ENCODE peak calls at places on chromosomes 2 and 18, in five cellular contexts. O is uterus, W is cardiac muscle cell, Y is aorta, A is A549. D is an unnamed sample. For H3K4me1, the result is how much of the 10 kb centered on the place peaks cover.

GRCh38 chr18:75844102-75844604 is 416.6 kb upstream of the SMIM21 start:
- DNase-seq in A (no peak), O (no peak), Y (no peak), W (no peak), D (no peak)

GRCh38 chr18:48842259-48843061 is 108.3 kb downstream of the SMAD7 start:
- DNase-seq in W (peak), O (peak), A (no peak), Y (peak), D (peak)

GRCh38 chr2:241051578-241052487 is 50.3 kb downstream of the MTERF4 start:
- DNase-seq in O (no peak), W (no peak), Y (peak), A (no peak), D (no peak)

GRCh38 chr2:236376566-236377244 is 112.5 kb upstream of the ASB18 start:
- DNase-seq in Y (no peak), W (no peak), A (no peak), O (no peak), D (no peak)

GRCh38 chr2:219171231-219171651 is 1.4 kb upstream of the SLC23A3 start:
- DNase-seq in O (peak), A (peak), Y (no peak), W (peak), D (peak)

GRCh38 chr2:143732931-143733330 is 603.7 kb downstream of the ARHGAP15 start:
- DNase-seq in A (no peak), O (no peak), W (no peak), Y (no peak), D (no peak)

GRCh38 chr2:39516347-39517101 is 79.4 kb upstream of the MAP4K3 start:
- DNase-seq in A (no peak), Y (no peak), O (peak), W (no peak), D (no peak)

GRCh38 chr2:54947596-54948519 is 102.4 kb downstream of the RTN4 start:
- DNase-seq in W (no peak), O (no peak), Y (no peak), A (no peak), D (no peak)

GRCh38 chr2:160417745-160418397 is 75.7 kb downstream of the RBMS1 start:
- DNase-seq in O (no peak), A (peak), W (no peak), Y (no peak), D (peak)

GRCh38 chr2:24080721-24081120 is 3.9 kb downstream of the TP53I3 start:
- DNase-seq in Y (no peak), W (no peak), O (no peak), A (no peak), D (no peak)

GRCh38 chr2:152548996-152549395 is 168.3 kb downstream of the PRPF40A start:
- DNase-seq in Y (no peak), O (no peak), W (no peak), A (no peak), D (no peak)

GRCh38 chr2:12979066-12979465 is 262.3 kb downstream of the TRIB2 start:
- DNase-seq in A (no peak), W (no peak), O (no peak), Y (no peak), D (no peak)

GRCh38 chr2:78686754-78687153 is 338.7 kb upstream of the REG3G start:
- DNase-seq in A (no peak), Y (no peak), W (no peak), O (no peak), D (no peak)

GRCh38 chr2:145277922-145278321 is 758.0 kb upstream of the ZEB2 start:
- DNase-seq in Y (no peak), O (no peak), A (no peak), W (no peak), D (no peak)

GRCh38 chr18:12307871-12308385 is at the start of gene TUBB6:
- DNase-seq in A (peak), O (peak), Y (peak), W (peak), D (no peak)

GRCh38 chr2:110115291-110116032 is at the start of gene MALL:
- DNase-seq in O (no peak), A (peak), W (peak), Y (no peak), D (no peak)

GRCh38 chr18:64330161-64330560 is 181.3 kb upstream of the LINC00305 start:
- DNase-seq in A (peak), W (peak), O (no peak), Y (no peak), D (no peak)

GRCh38 chr18:30527226-30527625 is 515.3 kb downstream of the DSC3 start:
- DNase-seq in Y (no peak), O (no peak), W (peak), A (no peak), D (no peak)

GRCh38 chr2:195495966-195496365 is 161.1 kb upstream of the SLC39A10 start:
- DNase-seq in O (no peak), A (no peak), W (no peak), Y (no peak), D (no peak)

GRCh38 chr2:240250985-240251847 is 110.8 kb upstream of the OTOS start:
- DNase-seq in O (peak), A (peak), Y (peak), W (no peak), D (no peak)

GRCh38 chr2:220219371-220219770 is 591.9 kb downstream of the SLC4A3 start:
- DNase-seq in O (no peak), Y (no peak), W (no peak), A (no peak), D (no peak)

GRCh38 chr2:10530607-10531239 is 82.6 kb upstream of the ODC1 start:
- DNase-seq in Y (no peak), A (no peak), O (no peak), W (no peak), D (no peak)

GRCh38 chr2:97693476-97693875 is 19.9 kb upstream of the ZAP70 start:
- DNase-seq in Y (no peak), O (no peak), W (no peak), A (no peak), D (no peak)

GRCh38 chr2:5540856-5541255 is 151.3 kb upstream of the SOX11 start:
- DNase-seq in A (no peak), O (no peak), W (no peak), Y (no peak), D (no peak)

GRCh38 chr2:71064754-71065621 is 3.5 kb upstream of the NAGK start:
- DNase-seq in W (no peak), Y (no peak), O (no peak), A (no peak), D (no peak)
- H3K4me1 ChIP-seq in W (under half), Y (under half), O (under half), A (under half), D (under half)

GRCh38 chr2:233412405-233412804 is 58.1 kb downstream of the DGKD start:
- DNase-seq in W (no peak), A (no peak), O (no peak), Y (no peak), D (no peak)

GRCh38 chr2:233413529-233414272 is 59.4 kb downstream of the DGKD start:
- DNase-seq in A (peak), Y (peak), W (no peak), O (no peak), D (peak)

GRCh38 chr2:233413046-233413445 is 58.8 kb downstream of the DGKD start:
- DNase-seq in W (no peak), Y (no peak), A (peak), O (no peak), D (no peak)

GRCh38 chr2:233414777-233415570 is 60.7 kb downstream of the DGKD start:
- DNase-seq in Y (peak), O (no peak), A (peak), W (no peak), D (no peak)

DNA sequence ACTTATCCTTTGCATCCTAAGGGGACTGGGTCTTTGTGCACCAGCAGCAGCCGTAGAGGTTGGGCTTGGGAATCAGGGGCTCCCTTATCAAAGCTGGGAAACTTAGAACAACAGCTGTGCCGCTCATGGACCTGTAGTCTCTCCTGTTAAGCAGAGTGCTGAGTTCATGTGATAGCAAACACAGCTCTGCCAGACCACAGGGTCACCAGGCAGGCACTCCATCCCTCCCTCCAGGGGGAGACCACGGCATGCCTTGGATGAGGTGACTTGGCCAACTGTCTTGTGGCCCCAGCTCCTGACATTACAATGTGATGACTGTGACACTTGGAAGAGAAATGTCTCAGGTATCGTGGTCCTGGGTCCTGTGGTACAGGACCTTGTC is 60.0 kb downstream of the DGKD start:
- DNase-seq in A (peak), W (no peak), Y (no peak), O (no peak), D (no peak)
- H3K4me1 ChIP-seq in A (half or more), W (under half), Y (under half), O (under half), D (half or more)

GRCh38 chr18:9927392-9928063 is 13.7 kb downstream of the VAPA start:
- DNase-seq in O (no peak), W (no peak), Y (no peak), A (no peak), D (no peak)

GRCh38 chr18:9925795-9926194 is 12.0 kb downstream of the VAPA start:
- DNase-seq in A (no peak), W (no peak), Y (no peak), O (no peak), D (no peak)

GRCh38 chr18:9925369-9925768 is 11.6 kb downstream of the VAPA start:
- DNase-seq in Y (no peak), A (no peak), W (no peak), O (no peak), D (no peak)

GRCh38 chr18:9926223-9926894 is 12.5 kb downstream of the VAPA start:
- DNase-seq in A (no peak), Y (no peak), O (no peak), W (no peak), D (no peak)

DNA sequence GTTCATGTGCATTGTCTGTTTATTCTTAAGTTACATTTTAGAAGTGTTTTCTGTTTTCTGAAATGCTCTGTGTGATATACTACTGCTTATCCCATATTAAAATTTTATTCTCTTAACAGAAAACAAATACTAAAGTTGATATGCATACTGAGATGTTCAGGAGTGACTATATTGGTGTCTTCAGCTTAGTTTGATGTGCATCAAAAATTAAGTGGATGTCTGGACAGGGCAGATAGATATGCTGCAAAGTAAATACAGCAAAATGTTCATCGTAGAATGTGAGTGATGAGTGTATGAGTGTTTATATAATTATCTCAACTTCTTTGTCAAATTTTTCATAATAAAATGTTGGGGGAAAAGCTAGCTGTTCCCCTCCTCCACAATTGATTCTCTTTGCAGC is 13.2 kb downstream of the VAPA start:
- DNase-seq in A (no peak), W (no peak), Y (no peak), O (no peak), D (no peak)
- H3K4me1 ChIP-seq in A (half or more), W (under half), Y (under half), O (under half), D (half or more)

GRCh38 chr2:233082934-233083755 is 23.0 kb downstream of the INPP5D start:
- DNase-seq in O (no peak), W (no peak), Y (peak), A (no peak), D (no peak)
- H3K4me1 ChIP-seq in O (under half), W (under half), Y (under half), A (under half), D (half or more)

GRCh38 chr2:60505861-60506260 is 47.6 kb downstream of the BCL11A start:
- DNase-seq in O (no peak), Y (no peak), A (no peak), W (no peak), D (no peak)
- H3K4me1 ChIP-seq in O (under half), Y (under half), A (under half), W (under half), D (under half)

DNA sequence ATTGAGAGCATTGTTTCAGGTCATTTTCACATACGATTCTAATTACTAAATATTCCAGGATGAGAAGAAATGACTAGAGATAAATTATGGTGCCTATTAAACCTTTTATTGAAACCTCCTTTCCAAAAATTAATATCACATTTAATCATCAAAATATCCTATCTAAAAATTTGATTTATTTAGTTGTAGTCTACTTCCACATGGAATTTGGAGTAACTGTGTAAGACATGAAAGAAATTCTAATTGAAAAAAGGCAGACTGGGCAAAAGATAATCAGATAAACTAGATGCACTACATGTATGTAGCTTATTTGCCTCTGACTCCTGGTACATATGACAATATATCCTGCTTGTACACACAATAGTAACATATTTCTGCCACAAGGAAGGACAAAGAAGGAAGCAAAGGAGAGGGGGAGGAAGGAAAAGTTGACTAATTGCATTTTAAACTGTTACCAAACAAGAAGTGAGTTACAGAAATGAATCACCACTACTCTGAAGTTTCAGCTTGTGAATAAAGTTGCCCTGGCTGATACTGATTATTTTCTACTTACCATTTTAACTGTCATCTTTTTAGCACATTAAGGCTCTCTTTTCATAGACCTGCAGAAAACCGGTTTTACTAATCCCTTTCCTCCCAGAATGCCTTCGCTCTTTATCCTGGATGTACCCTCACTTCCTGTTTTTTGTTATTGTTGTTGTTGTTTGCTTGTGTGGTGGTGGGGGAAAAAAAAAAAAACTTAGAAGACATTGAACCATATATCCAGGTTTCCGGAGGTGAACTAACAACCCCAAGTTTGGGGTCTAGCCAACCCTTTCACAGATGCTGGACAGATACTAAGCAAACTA is 28.4 kb downstream of the NRXN1 start:
- DNase-seq in W (no peak), O (no peak), Y (no peak), A (no peak), D (no peak)
- H3K4me1 ChIP-seq in W (under half), O (under half), Y (under half), A (under half), D (under half)

GRCh38 chr18:79403723-79404566 is 8.2 kb downstream of the NFATC1 start:
- DNase-seq in W (no peak), O (no peak), Y (peak), A (no peak), D (no peak)

GRCh38 chr18:79402209-79402576 is 6.5 kb downstream of the NFATC1 start:
- DNase-seq in Y (peak), W (no peak), O (no peak), A (no peak), D (peak)

GRCh38 chr18:79404567-79404910 is 8.8 kb downstream of the NFATC1 start:
- DNase-seq in Y (peak), O (no peak), W (no peak), A (no peak), D (peak)

GRCh38 chr18:79401494-79402208 is 5.9 kb downstream of the NFATC1 start:
- DNase-seq in Y (peak), W (no peak), O (no peak), A (no peak), D (peak)

GRCh38 chr18:79402977-79403722 is 7.4 kb downstream of the NFATC1 start:
- DNase-seq in Y (peak), A (no peak), O (peak), W (no peak), D (peak)
- H3K4me1 ChIP-seq in Y (under half), A (under half), O (under half), W (under half), D (half or more)

D was measured in CD4-positive, alpha-beta memory T cell.